ENCODE peak calls at places on chromosome 12, in eight cellular contexts. One of them, this sample, is unnamed.
A peak's percentile ranks its signal among the peaks of the same experiment; 100 is the strongest.

GRCh38 chr12:130164931-130165330 is 2.7 kb downstream of the FZD10 start:
- DNase-seq in body of pancreas: no peak
- DNase-seq in pancreas: no peak
- DNase-seq in left lung: no peak
- DNase-seq in psoas muscle: no peak
- DNase-seq in fibroblast of lung: no peak
- DNase-seq in hepatocyte: no peak
- DNase-seq in colonic mucosa: no peak
- DNase-seq in this sample: no peak

GRCh38 chr12:52195065-52195730 is 3.4 kb upstream of the KRT80 start:
- DNase-seq in body of pancreas: no peak
- DNase-seq in pancreas: no peak
- DNase-seq in left lung: no peak
- DNase-seq in psoas muscle: no peak
- DNase-seq in fibroblast of lung: no peak
- DNase-seq in hepatocyte: peak; percentile 49
- DNase-seq in colonic mucosa: no peak
- DNase-seq in this sample: no peak

GRCh38 chr12:57012600-57013465 is 3.5 kb downstream of the TAC3 start:
- DNase-seq in body of pancreas: no peak
- DNase-seq in pancreas: no peak
- DNase-seq in left lung: no peak
- DNase-seq in psoas muscle: no peak
- DNase-seq in fibroblast of lung: no peak
- DNase-seq in hepatocyte: no peak
- DNase-seq in colonic mucosa: no peak
- DNase-seq in this sample: no peak

GRCh38 chr12:20757-21156 is 45.8 kb upstream of the IQSEC3 start:
- DNase-seq in body of pancreas: no peak
- DNase-seq in pancreas: no peak
- DNase-seq in left lung: no peak
- DNase-seq in psoas muscle: no peak
- DNase-seq in fibroblast of lung: no peak
- DNase-seq in hepatocyte: no peak
- DNase-seq in colonic mucosa: no peak
- DNase-seq in this sample: no peak

GRCh38 chr12:111089616-111090015 is 169.2 kb upstream of the MYL2 start:
- DNase-seq in body of pancreas: no peak
- DNase-seq in pancreas: no peak
- DNase-seq in left lung: no peak
- DNase-seq in psoas muscle: no peak
- DNase-seq in fibroblast of lung: no peak
- DNase-seq in hepatocyte: no peak
- DNase-seq in colonic mucosa: no peak
- DNase-seq in this sample: no peak

GRCh38 chr12:122368361-122369073 is 54.0 kb downstream of the CLIP1 start:
- DNase-seq in body of pancreas: peak; percentile 19
- DNase-seq in pancreas: no peak
- DNase-seq in left lung: no peak
- DNase-seq in psoas muscle: no peak
- DNase-seq in fibroblast of lung: peak; percentile 32
- DNase-seq in hepatocyte: peak; percentile 68
- DNase-seq in colonic mucosa: peak; percentile 27
- DNase-seq in this sample: peak; percentile 68

GRCh38 chr12:21823581-21823980 is 49.1 kb upstream of the KCNJ8 start:
- DNase-seq in body of pancreas: no peak
- DNase-seq in pancreas: no peak
- DNase-seq in left lung: peak; percentile 46
- DNase-seq in psoas muscle: peak; percentile 85
- DNase-seq in fibroblast of lung: peak; percentile 51
- DNase-seq in hepatocyte: no peak
- DNase-seq in colonic mucosa: no peak
- DNase-seq in this sample: no peak

GRCh38 chr12:88658009-88658408 is 77.7 kb upstream of the KITLG start:
- DNase-seq in body of pancreas: no peak
- DNase-seq in pancreas: no peak
- DNase-seq in left lung: no peak
- DNase-seq in psoas muscle: no peak
- DNase-seq in fibroblast of lung: peak; percentile 58
- DNase-seq in hepatocyte: no peak
- DNase-seq in colonic mucosa: peak; percentile 24
- DNase-seq in this sample: no peak

GRCh38 chr12:31832740-31833540 is 104.1 kb upstream of the AMN1 start:
- DNase-seq in body of pancreas: no peak
- DNase-seq in pancreas: no peak
- DNase-seq in left lung: no peak
- DNase-seq in psoas muscle: no peak
- DNase-seq in fibroblast of lung: no peak
- DNase-seq in hepatocyte: no peak
- DNase-seq in colonic mucosa: no peak
- DNase-seq in this sample: peak; percentile 18

GRCh38 chr12:1875608-1876007 is 42.8 kb downstream of the CACNA2D4 start:
- DNase-seq in body of pancreas: no peak
- DNase-seq in pancreas: no peak
- DNase-seq in left lung: no peak
- DNase-seq in psoas muscle: no peak
- DNase-seq in fibroblast of lung: no peak
- DNase-seq in hepatocyte: peak; percentile 0
- DNase-seq in colonic mucosa: peak; percentile 3
- DNase-seq in this sample: no peak

GRCh38 chr12:84069699-84070098 is 842.9 kb downstream of the SLC6A15 start:
- DNase-seq in body of pancreas: no peak
- DNase-seq in pancreas: no peak
- DNase-seq in left lung: no peak
- DNase-seq in psoas muscle: no peak
- DNase-seq in fibroblast of lung: no peak
- DNase-seq in hepatocyte: no peak
- DNase-seq in colonic mucosa: no peak
- DNase-seq in this sample: no peak

GRCh38 chr12:110705309-110705708 is 16.4 kb upstream of the HVCN1 start:
- DNase-seq in body of pancreas: no peak
- DNase-seq in pancreas: no peak
- DNase-seq in left lung: no peak
- DNase-seq in psoas muscle: no peak
- DNase-seq in fibroblast of lung: no peak
- DNase-seq in hepatocyte: no peak
- DNase-seq in colonic mucosa: no peak
- DNase-seq in this sample: no peak

GRCh38 chr12:7907009-7907408 is 29.0 kb downstream of the SLC2A3 start:
- DNase-seq in body of pancreas: peak; percentile 79
- DNase-seq in pancreas: peak; percentile 70
- DNase-seq in left lung: no peak
- DNase-seq in psoas muscle: no peak
- DNase-seq in fibroblast of lung: peak; percentile 57
- DNase-seq in hepatocyte: peak; percentile 82
- DNase-seq in colonic mucosa: peak; percentile 64
- DNase-seq in this sample: peak; percentile 71

GRCh38 chr12:100573499-100574261 is at the start of gene GAS2L3:
- DNase-seq in body of pancreas: peak; percentile 90
- DNase-seq in pancreas: peak; percentile 84
- DNase-seq in left lung: peak; percentile 93
- DNase-seq in psoas muscle: peak; percentile 92
- DNase-seq in fibroblast of lung: peak; percentile 80
- DNase-seq in hepatocyte: peak; percentile 96
- DNase-seq in colonic mucosa: peak; percentile 92
- DNase-seq in this sample: peak; percentile 86

DNA sequence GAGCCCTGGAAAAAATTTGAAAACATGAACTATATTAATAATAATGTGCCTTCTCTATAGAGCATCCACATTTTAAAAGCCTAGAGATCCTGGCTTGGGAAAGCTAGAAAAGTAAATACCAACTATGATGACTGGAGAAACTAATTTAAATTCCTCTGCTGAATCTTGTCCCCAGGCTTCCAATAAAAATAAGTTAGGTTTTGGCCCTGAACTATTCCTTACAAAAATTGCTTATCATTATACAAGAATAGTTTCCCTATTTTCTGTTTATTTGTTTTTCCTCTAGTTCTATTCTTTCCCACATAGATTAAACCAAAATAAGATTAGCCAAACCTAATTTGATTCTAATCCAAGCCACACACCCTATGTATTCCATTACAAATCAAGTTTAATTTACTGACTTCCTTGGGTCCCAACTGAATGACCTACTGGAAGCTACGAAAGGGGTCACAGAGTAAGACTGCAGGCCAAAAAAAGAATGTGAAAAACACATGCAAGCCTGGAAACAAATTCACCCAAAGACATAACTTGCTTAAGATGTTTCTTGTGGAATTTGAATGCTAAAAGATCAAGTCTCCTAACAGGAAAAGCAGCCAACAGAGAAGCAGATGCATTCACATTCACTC is 133.0 kb downstream of the PAWR start:
- DNase-seq in body of pancreas: no peak
- DNase-seq in pancreas: no peak
- DNase-seq in left lung: no peak
- DNase-seq in psoas muscle: no peak
- DNase-seq in fibroblast of lung: no peak
- DNase-seq in hepatocyte: no peak
- DNase-seq in colonic mucosa: no peak
- DNase-seq in this sample: no peak
- H3K27ac ChIP-seq in body of pancreas: no peak overlapping the region
- H3K27ac ChIP-seq in pancreas: no peak overlapping the region
- H3K27ac ChIP-seq in left lung: no peak overlapping the region
- H3K27ac ChIP-seq in psoas muscle: no peak overlapping the region
- H3K27ac ChIP-seq in fibroblast of lung: no peak overlapping the region
- H3K27ac ChIP-seq in hepatocyte: no peak overlapping the region
- H3K27ac ChIP-seq in colonic mucosa: no peak overlapping the region
- H3K27ac ChIP-seq in this sample: no peak overlapping the region

DNA sequence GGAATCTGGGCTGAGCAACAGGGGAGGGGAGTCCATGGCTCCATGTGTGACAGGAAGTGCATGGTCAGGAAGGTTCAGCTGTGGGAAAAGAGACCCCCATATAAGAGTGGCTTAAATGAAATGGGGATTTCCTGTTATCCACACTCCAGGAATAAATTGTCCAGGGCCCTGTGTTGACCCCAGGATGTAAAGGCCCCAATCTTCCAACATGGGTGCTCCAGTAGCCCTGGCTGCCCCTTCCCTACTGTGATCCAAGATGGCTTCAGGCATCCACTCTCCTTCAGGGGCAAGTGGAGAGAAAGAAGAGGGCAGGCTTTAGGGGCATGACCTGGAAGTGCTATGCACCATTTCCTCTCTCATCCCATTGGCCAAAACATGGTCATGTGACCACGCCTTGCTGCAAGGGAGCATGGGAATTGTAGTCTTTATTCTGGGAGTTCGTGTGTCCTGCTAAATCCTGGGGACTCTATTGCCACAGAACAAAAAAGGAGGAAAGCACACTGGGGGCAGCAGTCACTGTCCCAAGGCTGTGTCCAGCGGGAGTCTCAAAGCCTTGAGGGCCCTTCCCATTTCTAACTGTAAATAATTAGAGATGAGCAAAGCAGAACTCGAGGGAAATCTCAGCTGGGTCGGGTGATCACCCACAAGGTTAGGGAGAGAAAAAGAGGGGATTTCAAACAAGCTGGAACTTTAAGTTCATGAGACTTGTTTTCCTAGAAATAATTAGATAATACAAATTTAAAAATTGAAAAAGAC is 289.2 kb downstream of the ADGRD1 start:
- DNase-seq in body of pancreas: no peak
- DNase-seq in pancreas: no peak
- DNase-seq in left lung: no peak
- DNase-seq in psoas muscle: no peak
- DNase-seq in fibroblast of lung: no peak
- DNase-seq in hepatocyte: peak; percentile 28
- DNase-seq in colonic mucosa: no peak
- DNase-seq in this sample: peak; percentile 25
- H3K4me3 ChIP-seq in body of pancreas: no peak overlapping the region
- H3K4me3 ChIP-seq in pancreas: no peak overlapping the region
- H3K4me3 ChIP-seq in left lung: no peak overlapping the region
- H3K4me3 ChIP-seq in psoas muscle: no peak overlapping the region
- H3K4me3 ChIP-seq in fibroblast of lung: no peak overlapping the region
- H3K4me3 ChIP-seq in hepatocyte: no peak overlapping the region
- H3K4me3 ChIP-seq in colonic mucosa: no peak overlapping the region
- H3K4me3 ChIP-seq in this sample: no peak overlapping the region

GRCh38 chr12:113077057-113077858 is 20.7 kb downstream of the DTX1 start:
- DNase-seq in body of pancreas: no peak
- DNase-seq in pancreas: no peak
- DNase-seq in left lung: no peak
- DNase-seq in psoas muscle: peak; percentile 34
- DNase-seq in fibroblast of lung: no peak
- DNase-seq in hepatocyte: no peak
- DNase-seq in colonic mucosa: no peak
- DNase-seq in this sample: no peak
- H3K27ac ChIP-seq in body of pancreas: no peak overlapping the region
- H3K27ac ChIP-seq in pancreas: no peak overlapping the region
- H3K27ac ChIP-seq in left lung: no peak overlapping the region
- H3K27ac ChIP-seq in psoas muscle: no peak overlapping the region
- H3K27ac ChIP-seq in fibroblast of lung: no peak overlapping the region
- H3K27ac ChIP-seq in hepatocyte: no peak overlapping the region
- H3K27ac ChIP-seq in colonic mucosa: no peak overlapping the region
- H3K27ac ChIP-seq in this sample: no peak overlapping the region

DNA sequence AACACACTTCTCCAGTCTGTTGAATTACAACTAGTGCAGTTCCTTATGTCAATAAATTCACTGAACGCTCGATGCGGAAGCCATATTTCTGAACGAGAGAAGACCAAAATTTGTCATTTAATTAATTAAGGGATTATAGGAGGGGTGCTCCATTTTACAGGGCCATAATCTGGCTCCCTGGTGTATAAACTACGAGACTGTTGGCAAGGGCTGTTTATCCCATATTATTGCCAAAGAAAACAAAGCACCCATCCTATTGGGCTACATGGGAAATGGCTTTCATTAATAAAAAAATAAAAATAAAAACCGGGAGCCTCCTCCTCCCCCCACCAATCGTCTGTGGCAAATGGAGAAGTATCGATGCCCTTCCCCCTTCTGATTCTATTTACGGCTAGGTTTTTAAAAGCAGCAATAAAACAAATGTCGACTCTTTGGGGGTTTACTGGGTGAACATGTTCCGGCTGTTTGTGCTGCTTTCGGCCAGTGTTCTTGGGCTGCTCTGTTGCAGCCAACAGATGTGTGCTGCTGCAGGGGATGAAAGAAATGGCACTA is 24.8 kb downstream of the ATF7 start:
- DNase-seq in body of pancreas: no peak
- DNase-seq in pancreas: no peak
- DNase-seq in left lung: no peak
- DNase-seq in psoas muscle: no peak
- DNase-seq in fibroblast of lung: peak; percentile 28
- DNase-seq in hepatocyte: no peak
- DNase-seq in colonic mucosa: no peak
- DNase-seq in this sample: no peak
- H3K4me3 ChIP-seq in body of pancreas: no peak overlapping the region
- H3K4me3 ChIP-seq in pancreas: peak overlapping the region; percentile 8
- H3K4me3 ChIP-seq in left lung: peak overlapping the region; percentile 6
- H3K4me3 ChIP-seq in psoas muscle: peak overlapping the region; percentile 8
- H3K4me3 ChIP-seq in fibroblast of lung: peak overlapping the region; percentile 21
- H3K4me3 ChIP-seq in hepatocyte: no peak overlapping the region
- H3K4me3 ChIP-seq in colonic mucosa: no peak overlapping the region
- H3K4me3 ChIP-seq in this sample: no peak overlapping the region